ENCODE peak calls at places on chromosomes 11 and 22, in six cellular contexts. One of them, this sample, is unnamed.

GRCh38 chr11:122756417-122756816 is 81.9 kb upstream of the CRTAM start:
- DNase-seq in iris pigment epithelial cell: no peak
- DNase-seq in bronchial epithelial cell: no peak
- DNase-seq in heart right ventricle: no peak
- DNase-seq in tibial artery: peak
- DNase-seq in KBM-7: peak
- DNase-seq in this sample: no peak

GRCh38 chr22:19291580-19292261 is at the start of gene CLTCL1:
- DNase-seq in tibial artery: peak
- DNase-seq in heart right ventricle: peak
- DNase-seq in iris pigment epithelial cell: peak
- DNase-seq in KBM-7: peak
- DNase-seq in bronchial epithelial cell: peak
- DNase-seq in this sample: peak

GRCh38 chr11:97290444-97291041 is 900.7 kb downstream of the JRKL start:
- DNase-seq in tibial artery: no peak
- DNase-seq in KBM-7: no peak
- DNase-seq in heart right ventricle: no peak
- DNase-seq in iris pigment epithelial cell: peak
- DNase-seq in bronchial epithelial cell: no peak
- DNase-seq in this sample: no peak

GRCh38 chr22:47835726-47836125 is 1073.3 kb downstream of the TBC1D22A start:
- DNase-seq in heart right ventricle: no peak
- DNase-seq in KBM-7: no peak
- DNase-seq in iris pigment epithelial cell: peak
- DNase-seq in bronchial epithelial cell: peak
- DNase-seq in tibial artery: no peak
- DNase-seq in this sample: no peak

GRCh38 chr11:126366064-126366822 is 10.8 kb downstream of the ST3GAL4 start:
- DNase-seq in bronchial epithelial cell: no peak
- DNase-seq in tibial artery: no peak
- DNase-seq in heart right ventricle: peak
- DNase-seq in KBM-7: no peak
- DNase-seq in iris pigment epithelial cell: no peak
- DNase-seq in this sample: no peak

GRCh38 chr11:120122921-120123683 is 14.8 kb downstream of the TRIM29 start:
- DNase-seq in heart right ventricle: no peak
- DNase-seq in tibial artery: no peak
- DNase-seq in KBM-7: no peak
- DNase-seq in iris pigment epithelial cell: no peak
- DNase-seq in bronchial epithelial cell: peak
- DNase-seq in this sample: no peak

GRCh38 chr11:116488836-116489389 is 283.9 kb downstream of the BUD13 start:
- DNase-seq in tibial artery: no peak
- DNase-seq in iris pigment epithelial cell: no peak
- DNase-seq in KBM-7: no peak
- DNase-seq in heart right ventricle: no peak
- DNase-seq in bronchial epithelial cell: no peak
- DNase-seq in this sample: no peak

GRCh38 chr22:20180245-20180630 is 29.4 kb upstream of the CCDC188 start:
- DNase-seq in tibial artery: no peak
- DNase-seq in iris pigment epithelial cell: no peak
- DNase-seq in KBM-7: no peak
- DNase-seq in bronchial epithelial cell: no peak
- DNase-seq in heart right ventricle: no peak
- DNase-seq in this sample: no peak

GRCh38 chr11:123702137-123702536 is 39.3 kb downstream of the ZNF202 start:
- DNase-seq in heart right ventricle: peak
- DNase-seq in bronchial epithelial cell: no peak
- DNase-seq in KBM-7: peak
- DNase-seq in iris pigment epithelial cell: no peak
- DNase-seq in tibial artery: no peak
- DNase-seq in this sample: peak

GRCh38 chr22:49451070-49451840 is 376.4 kb downstream of the BRD1 start:
- DNase-seq in tibial artery: peak
- DNase-seq in heart right ventricle: no peak
- DNase-seq in bronchial epithelial cell: no peak
- DNase-seq in iris pigment epithelial cell: no peak
- DNase-seq in KBM-7: no peak
- DNase-seq in this sample: no peak

GRCh38 chr11:109486129-109486528 is 64.1 kb downstream of the C11orf87 start:
- DNase-seq in KBM-7: no peak
- DNase-seq in heart right ventricle: no peak
- DNase-seq in iris pigment epithelial cell: no peak
- DNase-seq in tibial artery: no peak
- DNase-seq in bronchial epithelial cell: no peak
- DNase-seq in this sample: no peak

GRCh38 chr11:119474682-119475596 is 52.0 kb upstream of the THY1 start:
- DNase-seq in bronchial epithelial cell: peak
- DNase-seq in heart right ventricle: peak
- DNase-seq in iris pigment epithelial cell: peak
- DNase-seq in tibial artery: peak
- DNase-seq in KBM-7: peak
- DNase-seq in this sample: no peak

GRCh38 chr22:29885610-29886009 is 2.6 kb downstream of the MTMR3 start:
- DNase-seq in bronchial epithelial cell: peak
- DNase-seq in iris pigment epithelial cell: no peak
- DNase-seq in tibial artery: no peak
- DNase-seq in heart right ventricle: no peak
- DNase-seq in KBM-7: no peak
- DNase-seq in this sample: no peak

GRCh38 chr11:1399386-1400167 is 9.8 kb downstream of the BRSK2 start:
- DNase-seq in bronchial epithelial cell: no peak
- DNase-seq in tibial artery: no peak
- DNase-seq in KBM-7: no peak
- DNase-seq in iris pigment epithelial cell: no peak
- DNase-seq in heart right ventricle: peak
- DNase-seq in this sample: no peak

GRCh38 chr22:33867118-33867863 is 53.0 kb downstream of the LARGE1 start:
- DNase-seq in heart right ventricle: no peak
- DNase-seq in iris pigment epithelial cell: no peak
- DNase-seq in KBM-7: no peak
- DNase-seq in bronchial epithelial cell: no peak
- DNase-seq in tibial artery: no peak
- DNase-seq in this sample: no peak

GRCh38 chr11:40754297-40754696 is 705.2 kb downstream of the LRRC4C start:
- DNase-seq in iris pigment epithelial cell: no peak
- DNase-seq in KBM-7: no peak
- DNase-seq in heart right ventricle: no peak
- DNase-seq in bronchial epithelial cell: no peak
- DNase-seq in tibial artery: no peak
- DNase-seq in this sample: no peak

GRCh38 chr11:129248618-129249017 is 56.5 kb upstream of the ARHGAP32 start:
- DNase-seq in KBM-7: no peak
- DNase-seq in heart right ventricle: no peak
- DNase-seq in bronchial epithelial cell: peak
- DNase-seq in tibial artery: no peak
- DNase-seq in iris pigment epithelial cell: peak
- DNase-seq in this sample: no peak

GRCh38 chr11:12163181-12163841 is 52.9 kb downstream of the MICAL2 start:
- DNase-seq in heart right ventricle: peak
- DNase-seq in tibial artery: no peak
- DNase-seq in iris pigment epithelial cell: peak
- DNase-seq in KBM-7: no peak
- DNase-seq in bronchial epithelial cell: no peak
- DNase-seq in this sample: no peak

GRCh38 chr22:41347066-41347859 is 34.5 kb upstream of the TEF start:
- DNase-seq in iris pigment epithelial cell: no peak
- DNase-seq in tibial artery: no peak
- DNase-seq in heart right ventricle: peak
- DNase-seq in bronchial epithelial cell: no peak
- DNase-seq in KBM-7: no peak
- DNase-seq in this sample: no peak

GRCh38 chr11:18726040-18726439 is at the start of gene IGSF22:
- DNase-seq in tibial artery: no peak
- DNase-seq in heart right ventricle: no peak
- DNase-seq in bronchial epithelial cell: no peak
- DNase-seq in KBM-7: no peak
- DNase-seq in iris pigment epithelial cell: no peak
- DNase-seq in this sample: no peak

GRCh38 chr11:68683952-68684384 is 376 bp upstream of the GAL start:
- DNase-seq in tibial artery: no peak
- DNase-seq in iris pigment epithelial cell: no peak
- DNase-seq in heart right ventricle: no peak
- DNase-seq in bronchial epithelial cell: no peak
- DNase-seq in KBM-7: no peak
- DNase-seq in this sample: no peak